ENCODE peak calls at places on chromosomes 16 and 17, in five cellular contexts. K, N, Z, D and X are unnamed samples.
A peak's percentile ranks its signal among the peaks of the same experiment; 100 is the strongest.

GRCh38 chr17:44672479-44673093 is 16.3 kb downstream of the MEIOC start:
- DNase-seq in Z (no peak), N (no peak), K (peak; percentile 32), D (no peak), X (no peak)

GRCh38 chr17:37824534-37825485 is 80.0 kb upstream of the HNF1B start:
- DNase-seq in N (no peak), D (no peak), Z (no peak), K (peak; percentile 94), X (peak; percentile 76)

GRCh38 chr16:30615358-30616076 is 5.3 kb upstream of the ZNF689 start:
- DNase-seq in K (no peak), Z (peak; percentile 69), D (peak; percentile 36), N (no peak), X (peak; percentile 80)

GRCh38 chr17:62703776-62704380 is 76.4 kb downstream of the MRC2 start:
- DNase-seq in N (peak; percentile 76), D (peak; percentile 82), Z (peak; percentile 86), K (peak; percentile 63), X (peak; percentile 82)

GRCh38 chr17:79356839-79357447 is 253.9 kb downstream of the RBFOX3 start:
- DNase-seq in Z (no peak), D (no peak), K (no peak), N (no peak), X (no peak)

GRCh38 chr16:29809031-29809747 is 2.8 kb upstream of the PRRT2 start:
- DNase-seq in K (no peak), N (peak; percentile 74), D (no peak), Z (no peak), X (no peak)

GRCh38 chr17:39104046-39104445 is 47.4 kb downstream of the PLXDC1 start:
- DNase-seq in K (no peak), N (no peak), Z (no peak), D (no peak), X (no peak)

GRCh38 chr16:11637320-11637719 is 30.9 kb upstream of the SNN start:
- DNase-seq in K (no peak), N (no peak), Z (no peak), D (no peak), X (no peak)

GRCh38 chr17:29617125-29617480 is 5.6 kb downstream of the CORO6 start:
- DNase-seq in Z (peak; percentile 91), D (peak; percentile 57), K (no peak), N (peak; percentile 83), X (peak; percentile 86)

GRCh38 chr17:17403899-17404576 is 72.8 kb upstream of the MED9 start:
- DNase-seq in D (no peak), Z (no peak), N (no peak), K (no peak), X (no peak)

GRCh38 chr16:84942786-84943185 is 68.5 kb downstream of the ZDHHC7 start:
- DNase-seq in N (no peak), Z (no peak), D (no peak), K (no peak), X (no peak)

GRCh38 chr17:2030779-2031163 is 818 bp downstream of the DPH1 start:
- DNase-seq in D (peak; percentile 44), Z (no peak), N (no peak), K (no peak), X (peak; percentile 62)

GRCh38 chr16:29192329-29193247 is 207.7 kb downstream of the LAT start:
- DNase-seq in D (no peak), N (peak; percentile 66), K (no peak), Z (no peak), X (no peak)

GRCh38 chr17:64355536-64356303 is 34.9 kb downstream of the PECAM1 start:
- DNase-seq in N (no peak), Z (no peak), D (no peak), K (no peak), X (no peak)

GRCh38 chr17:53627511-53627910 is 195.2 kb upstream of the KIF2B start:
- DNase-seq in D (no peak), N (no peak), Z (no peak), K (peak; percentile 8), X (no peak)

GRCh38 chr16:80804451-80805383 is at the start of gene CDYL2:
- DNase-seq in N (no peak), D (peak; percentile 46), K (peak; percentile 20), Z (peak; percentile 90), X (peak; percentile 55)

GRCh38 chr17:9824094-9824493 is 1.6 kb upstream of the GLP2R start:
- DNase-seq in D (no peak), Z (peak; percentile 39), K (peak; percentile 18), N (no peak), X (no peak)

DNA sequence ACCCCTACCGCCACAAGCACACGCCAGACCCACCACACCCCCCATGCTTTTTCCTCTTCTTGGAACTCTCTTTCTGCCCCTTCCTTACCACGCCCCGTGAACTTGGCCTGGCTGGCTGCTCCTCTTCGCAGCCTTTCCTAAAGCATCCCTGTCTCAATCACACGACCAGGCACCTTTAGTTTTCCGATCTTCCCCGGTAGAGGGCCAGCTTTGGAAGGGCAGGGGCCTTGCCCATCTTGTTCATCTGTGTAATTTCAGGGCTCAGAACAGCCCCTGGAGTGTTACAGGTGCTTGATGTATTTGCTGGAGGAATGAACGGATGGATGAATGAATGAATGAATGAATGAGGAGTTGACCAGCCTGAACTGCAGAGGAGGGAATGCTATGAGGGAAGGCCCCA is 3.7 kb downstream of the SPPL2C start:
- DNase-seq in K (no peak), N (no peak), D (no peak), Z (no peak), X (no peak)
- TF ChIP-seq CTCF in K (no peak), N (no peak), D (no peak), Z (no peak), X (no peak)

DNA sequence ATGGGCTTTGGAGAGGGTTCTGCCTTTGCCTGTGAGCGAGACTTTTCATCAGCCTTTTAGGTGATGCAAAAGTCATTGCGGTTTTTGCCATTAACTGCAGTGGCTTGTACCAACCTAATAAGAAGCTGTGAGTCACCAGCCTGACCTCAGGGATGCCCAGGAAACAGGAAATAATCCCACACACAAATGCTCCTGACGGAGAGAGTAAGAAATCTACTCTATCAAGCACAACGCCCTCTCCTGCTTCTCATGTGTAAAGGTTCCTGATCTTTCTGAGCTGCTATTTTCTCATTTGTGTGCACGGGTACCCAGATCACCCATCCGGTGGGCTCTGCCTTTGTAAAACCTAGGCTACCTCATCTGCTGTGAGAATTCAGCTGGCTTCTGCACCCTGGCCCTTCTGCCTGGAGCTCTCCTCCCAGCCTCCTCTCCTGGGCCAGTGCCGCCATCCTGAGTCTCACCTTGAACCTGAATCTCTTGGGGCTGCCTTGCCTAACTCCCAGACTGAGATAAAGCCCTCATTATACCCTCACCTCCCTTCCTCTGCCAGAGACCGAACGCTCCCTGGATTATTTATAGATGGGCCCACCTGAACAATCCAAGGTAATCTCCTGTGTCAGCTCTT is 299.7 kb downstream of the C16orf95 start:
- DNase-seq in D (no peak), K (peak; percentile 89), Z (no peak), N (no peak), X (peak; percentile 77)
- TF ChIP-seq CTCF in D (peak; percentile 20), K (no peak), Z (no peak), N (no peak), X (peak; percentile 43)

DNA sequence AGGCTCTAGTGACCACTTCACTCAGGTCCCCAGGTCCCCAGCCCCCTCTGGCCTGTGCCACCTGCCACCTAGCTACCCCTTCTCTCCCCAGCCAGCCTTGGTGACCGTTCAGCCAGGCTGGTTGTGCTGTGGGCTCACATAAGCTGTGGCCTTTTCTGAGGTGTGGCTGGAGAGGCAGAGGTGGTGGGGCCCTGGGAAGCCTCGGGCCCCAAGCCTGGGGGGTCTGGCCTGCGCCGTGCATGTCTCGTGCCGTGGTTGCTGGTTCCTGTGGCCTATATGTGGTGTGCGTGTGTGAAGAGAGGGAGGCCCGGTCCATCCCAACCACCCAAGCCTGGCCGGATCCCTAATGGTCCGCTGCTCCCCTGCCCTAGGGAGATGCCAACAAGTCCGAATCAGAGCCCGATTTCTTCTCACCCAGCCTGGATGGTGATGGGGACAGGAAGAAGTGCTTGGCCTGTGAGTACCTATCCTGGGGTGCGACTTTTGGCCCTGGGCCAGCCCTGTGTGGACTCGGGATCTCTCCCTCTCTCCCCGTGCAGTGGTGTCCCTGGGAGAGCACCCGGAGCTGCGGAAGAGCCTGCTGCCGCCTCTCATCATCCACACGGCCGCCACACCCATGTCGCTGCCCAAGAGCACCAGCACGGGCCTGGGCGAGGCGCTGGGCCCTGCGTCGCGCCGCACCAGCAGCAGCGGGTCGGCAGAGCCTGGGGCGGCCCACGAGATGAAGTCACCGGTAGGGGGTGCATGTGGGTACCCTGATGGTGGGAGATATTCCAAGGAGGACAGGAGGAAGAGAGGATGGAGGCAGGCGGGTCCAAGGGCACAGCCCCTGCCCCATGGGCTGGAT is 35.9 kb downstream of the CACNA1G start:
- DNase-seq in N (no peak), Z (no peak), D (no peak), K (no peak), X (peak; percentile 67)
- TF ChIP-seq CTCF in N (no peak), Z (no peak), D (peak; percentile 50), K (no peak), X (peak; percentile 63)

DNA sequence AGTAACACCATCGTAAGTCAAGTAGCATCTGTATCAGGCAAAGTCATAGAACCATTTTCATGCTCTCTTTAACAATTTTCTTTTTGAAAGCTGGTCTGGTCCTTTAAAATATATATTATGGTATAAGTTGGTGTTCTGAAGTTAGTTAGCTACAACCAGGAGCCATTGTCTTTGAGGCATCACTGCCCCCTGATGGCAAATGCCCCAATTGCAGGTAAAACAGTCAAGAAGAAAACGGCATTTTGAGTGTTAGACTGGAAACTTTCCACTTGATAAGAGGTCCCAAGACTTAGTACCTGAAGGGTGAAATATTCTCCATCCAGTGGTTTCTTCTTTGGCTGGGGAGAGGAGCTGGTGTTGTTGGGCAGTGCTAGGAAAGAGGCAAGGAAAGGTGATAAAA is 14.1 kb downstream of the TP53 start:
- DNase-seq in K (no peak), N (no peak), D (no peak), Z (no peak), X (peak; percentile 12)
- TF ChIP-seq CTCF in K (no peak), N (no peak), D (peak; percentile 51), Z (no peak), X (no peak)

DNA sequence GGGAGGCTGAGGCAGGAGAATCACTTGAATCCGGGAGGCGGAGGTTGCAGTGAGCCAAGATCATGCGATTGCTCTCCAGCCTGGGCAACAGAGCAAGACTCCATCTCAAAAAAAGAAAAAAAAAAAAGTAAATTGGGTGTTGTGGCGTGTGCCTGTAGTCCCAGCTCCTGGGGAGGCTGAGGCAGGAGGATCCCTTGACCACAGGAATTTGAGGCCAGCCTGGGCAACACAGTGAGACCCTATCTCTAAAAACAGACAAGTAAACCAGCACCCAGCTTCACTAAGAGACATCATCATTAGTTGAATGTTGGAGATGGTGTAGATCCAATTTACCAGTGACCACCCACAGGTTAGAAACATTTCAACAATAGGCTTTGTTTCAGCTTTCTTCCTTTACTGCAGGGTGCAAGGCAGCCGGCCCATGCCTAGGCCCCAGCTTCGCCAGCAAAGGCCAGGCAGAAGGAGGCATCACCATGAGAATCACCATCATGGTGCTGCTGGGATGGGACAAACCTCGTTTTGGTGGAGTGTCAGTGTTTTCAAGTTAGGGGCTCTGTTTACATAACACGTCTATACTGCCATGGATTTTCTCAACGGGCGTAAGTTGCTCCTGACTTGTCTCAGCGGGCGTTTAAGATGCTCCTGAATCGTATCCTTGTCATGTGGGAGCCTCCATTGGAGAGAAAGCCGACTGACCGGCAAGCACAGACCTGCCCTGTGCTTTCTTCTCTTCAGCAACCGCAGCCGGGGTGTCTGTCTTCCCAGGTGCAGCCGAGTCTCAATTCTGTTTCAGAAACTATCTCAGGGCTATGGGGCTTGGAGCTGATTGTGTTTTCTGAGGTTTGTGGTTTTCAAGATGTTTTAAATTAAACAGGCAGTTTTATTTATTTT is 7.3 kb downstream of the TCF25 start:
- DNase-seq in Z (no peak), K (peak; percentile 78), N (no peak), D (no peak), X (no peak)
- TF ChIP-seq CTCF in Z (no peak), K (no peak), N (no peak), D (no peak), X (no peak)

GRCh38 chr16:68436581-68436980 is 11.7 kb downstream of the SMPD3 start:
- DNase-seq in D (no peak), N (no peak), Z (no peak), K (no peak), X (no peak)
- TF ChIP-seq CTCF in D (peak; percentile 35), N (no peak), Z (no peak), K (no peak), X (peak; percentile 29)

GRCh38 chr16:22352726-22353125 is 21.7 kb downstream of the CDR2 start:
- DNase-seq in D (no peak), K (no peak), Z (no peak), N (no peak), X (no peak)
- TF ChIP-seq CTCF in D (no peak), K (no peak), Z (no peak), N (no peak), X (no peak)